ENCODE peak calls at places on chromosome 11, in five cellular contexts. L is MM.1S, W is fibroblast of pulmonary artery, V is epithelial cell of proximal tubule, F is ovary. C is an unnamed sample.

GRCh38 chr11:64268687-64269379 is 15.6 kb downstream of the BAD start:
- DNase-seq in V (no peak), W (peak), F (peak), L (peak), C (no peak)

GRCh38 chr11:123178166-123178565 is 16.9 kb downstream of the CLMP start:
- DNase-seq in F (no peak), L (no peak), V (no peak), W (no peak), C (no peak)

GRCh38 chr11:111419641-111420327 is 40.7 kb upstream of the POU2AF1 start:
- DNase-seq in V (no peak), W (no peak), F (no peak), L (no peak), C (no peak)

GRCh38 chr11:34680918-34681554 is 60.1 kb downstream of the EHF start:
- DNase-seq in V (peak), L (peak), F (no peak), W (peak), C (peak)

GRCh38 chr11:75273331-75273988 is 32.9 kb downstream of the TPBGL start:
- DNase-seq in F (no peak), W (no peak), V (no peak), L (no peak), C (no peak)

GRCh38 chr11:59025097-59025496 is 61.0 kb upstream of the GLYATL1B start:
- DNase-seq in L (no peak), F (no peak), W (no peak), V (peak), C (no peak)

GRCh38 chr11:47551086-47551485 is 1.8 kb downstream of the CELF1 start:
- DNase-seq in V (no peak), L (peak), W (peak), F (no peak), C (no peak)

GRCh38 chr11:12064136-12064953 is 46.0 kb upstream of the MICAL2 start:
- DNase-seq in V (no peak), F (no peak), W (no peak), L (no peak), C (no peak)

GRCh38 chr11:134528453-134528852 is 116.4 kb upstream of the B3GAT1 start:
- DNase-seq in V (no peak), L (no peak), F (no peak), W (no peak), C (no peak)

GRCh38 chr11:97956904-97957303 is 1063.8 kb upstream of the CNTN5 start:
- DNase-seq in V (no peak), W (no peak), F (no peak), L (no peak), C (no peak)

GRCh38 chr11:24965780-24966179 is 468.9 kb downstream of the LUZP2 start:
- DNase-seq in L (no peak), W (peak), V (no peak), F (no peak), C (no peak)

GRCh38 chr11:111422494-111423249 is 43.6 kb upstream of the POU2AF1 start:
- DNase-seq in L (peak), W (peak), F (peak), V (no peak), C (no peak)

GRCh38 chr11:76783294-76783900 is at the start of gene TSKU:
- DNase-seq in L (no peak), W (peak), V (no peak), F (peak), C (no peak)

GRCh38 chr11:93857413-93858185 is 7.2 kb upstream of the VSTM5 start:
- DNase-seq in W (no peak), F (no peak), V (no peak), L (no peak), C (no peak)

GRCh38 chr11:65942531-65942930 is 2.7 kb upstream of the TSGA10IP start:
- DNase-seq in V (no peak), W (no peak), F (no peak), L (no peak), C (no peak)

GRCh38 chr11:96145163-96145585 is 197.8 kb downstream of the MAML2 start:
- DNase-seq in F (no peak), W (peak), V (no peak), L (no peak), C (peak)

GRCh38 chr11:61732705-61733104 is 19.7 kb upstream of the MYRF start:
- DNase-seq in V (no peak), F (no peak), L (no peak), W (no peak), C (no peak)

GRCh38 chr11:30725645-30726195 is 139.6 kb upstream of the MPPED2 start:
- DNase-seq in V (no peak), L (no peak), W (no peak), F (no peak), C (no peak)

GRCh38 chr11:129930743-129931142 is 35.4 kb upstream of the NFRKB start:
- DNase-seq in V (no peak), W (no peak), L (no peak), F (no peak), C (no peak)

GRCh38 chr11:129933866-129934265 is 38.5 kb upstream of the NFRKB start:
- DNase-seq in W (no peak), V (no peak), L (no peak), F (peak), C (no peak)

GRCh38 chr11:129935723-129936122 is 40.3 kb upstream of the NFRKB start:
- DNase-seq in V (no peak), F (no peak), W (no peak), L (no peak), C (no peak)

GRCh38 chr11:129932385-129933067 is 37.1 kb upstream of the NFRKB start:
- DNase-seq in W (no peak), L (no peak), F (no peak), V (no peak), C (no peak)

DNA sequence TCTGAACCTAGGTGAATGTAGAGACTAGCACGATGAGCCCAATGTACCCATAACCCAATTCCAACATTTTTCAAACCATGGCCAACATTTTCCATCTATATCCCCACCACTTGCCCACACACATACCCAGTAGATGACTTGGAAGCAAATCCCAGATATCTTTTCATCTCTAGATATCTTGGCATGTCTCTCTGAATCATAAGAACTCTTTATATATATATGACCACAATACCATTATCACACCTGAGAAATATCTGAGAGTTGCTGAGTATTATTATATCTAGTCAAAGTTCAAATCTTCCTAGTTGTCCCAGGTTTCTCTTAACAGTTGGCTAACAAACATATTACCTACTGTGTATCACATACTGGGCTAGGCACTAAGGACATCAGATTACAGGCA is 37.9 kb upstream of the NFRKB start:
- DNase-seq in W (no peak), V (no peak), L (no peak), F (no peak), C (no peak)
- TF ChIP-seq CTCF in W (no peak), V (no peak), L (no peak), F (no peak), C (no peak)

DNA sequence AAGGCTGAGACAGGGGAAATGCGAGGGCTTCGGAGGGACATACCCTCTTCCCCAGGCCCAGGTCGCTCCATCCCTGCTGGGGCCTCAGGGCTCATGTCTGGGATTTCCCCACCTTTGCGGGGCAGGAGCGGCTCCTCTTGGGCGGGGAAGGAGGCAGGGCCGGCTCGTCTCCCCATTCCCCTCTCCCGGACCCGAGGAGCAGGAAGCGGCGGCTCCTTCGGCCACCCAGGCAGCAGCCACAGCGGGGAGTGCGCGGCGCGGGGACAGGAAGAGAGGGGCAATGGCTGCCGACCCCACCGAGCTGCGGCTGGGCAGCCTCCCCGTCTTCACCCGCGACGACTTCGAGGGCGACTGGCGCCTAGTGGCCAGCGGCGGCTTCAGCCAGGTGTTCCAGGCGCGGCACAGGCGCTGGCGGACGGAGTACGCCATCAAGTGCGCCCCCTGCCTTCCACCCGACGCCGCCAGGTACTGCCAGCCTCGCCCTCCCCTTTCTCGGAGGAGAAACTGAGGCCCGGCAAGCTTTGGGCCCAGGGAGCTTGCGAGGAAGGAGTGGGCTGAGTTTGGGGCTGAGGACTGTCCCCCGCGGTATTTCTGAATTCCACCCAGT is at the start of gene ANKK1:
- DNase-seq in L (no peak), W (no peak), F (no peak), V (no peak), C (no peak)
- TF ChIP-seq CTCF in L (no peak), W (peak), F (no peak), V (no peak), C (no peak)

DNA sequence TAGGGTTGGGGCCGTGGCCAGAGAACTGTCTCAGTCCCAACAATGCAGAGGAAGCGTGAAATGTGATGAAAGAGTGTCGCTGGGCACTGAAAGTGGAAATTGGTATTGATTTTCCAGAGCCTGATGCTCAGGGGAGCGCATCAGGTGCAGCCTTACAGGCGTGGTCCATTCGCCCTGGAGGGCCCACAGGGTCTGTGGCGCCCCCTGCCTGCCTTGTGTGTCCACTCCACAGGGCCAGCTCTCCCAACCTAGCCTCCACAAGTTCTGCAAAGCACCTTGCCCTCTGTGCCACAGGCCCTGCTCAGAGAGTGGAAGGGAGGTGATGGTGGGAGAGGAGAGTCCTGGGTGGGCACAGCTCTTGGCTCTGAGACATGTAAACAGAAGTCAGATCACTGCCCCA is 54.9 kb upstream of the LMO1 start:
- DNase-seq in W (no peak), F (no peak), V (no peak), L (no peak), C (no peak)
- TF ChIP-seq CTCF in W (no peak), F (no peak), V (peak), L (no peak), C (peak)

GRCh38 chr11:7351228-7351627 is 99.5 kb downstream of the SYT9 start:
- DNase-seq in L (no peak), F (no peak), W (no peak), V (no peak), C (no peak)

GRCh38 chr11:7347611-7348431 is 96.1 kb downstream of the SYT9 start:
- DNase-seq in F (no peak), V (no peak), W (no peak), L (no peak), C (no peak)

GRCh38 chr11:7348432-7349298 is 97.0 kb downstream of the SYT9 start:
- DNase-seq in V (no peak), L (no peak), F (no peak), W (no peak), C (no peak)

DNA sequence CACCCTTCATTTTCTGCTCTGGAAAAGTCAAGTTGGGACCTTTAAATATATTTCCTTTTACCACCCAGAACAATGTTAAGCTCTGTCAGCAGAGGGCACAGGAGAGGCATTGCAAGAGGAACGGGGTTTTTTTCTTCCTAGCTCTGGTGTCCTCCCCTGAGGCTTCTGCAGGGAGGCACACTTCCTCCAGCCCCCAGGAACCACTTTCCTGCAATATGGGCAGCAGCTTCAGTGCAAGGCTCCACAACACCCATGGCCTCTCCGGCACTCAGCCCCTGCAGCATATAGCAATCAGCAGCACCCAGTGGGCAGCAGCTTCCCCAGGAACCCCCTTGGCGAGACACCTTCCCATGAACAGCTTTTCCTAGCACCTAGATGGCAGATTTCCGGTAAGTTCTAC is 101.4 kb downstream of the SYT9 start:
- DNase-seq in W (peak), F (no peak), V (no peak), L (peak), C (no peak)
- TF ChIP-seq CTCF in W (peak), F (no peak), V (peak), L (peak), C (peak)

GRCh38 chr11:70483077-70483861 is 84.9 kb downstream of the CTTN start:
- DNase-seq in F (no peak), W (peak), V (peak), L (no peak), C (no peak)
- TF ChIP-seq CTCF in F (no peak), W (peak), V (peak), L (peak), C (peak)

DNA sequence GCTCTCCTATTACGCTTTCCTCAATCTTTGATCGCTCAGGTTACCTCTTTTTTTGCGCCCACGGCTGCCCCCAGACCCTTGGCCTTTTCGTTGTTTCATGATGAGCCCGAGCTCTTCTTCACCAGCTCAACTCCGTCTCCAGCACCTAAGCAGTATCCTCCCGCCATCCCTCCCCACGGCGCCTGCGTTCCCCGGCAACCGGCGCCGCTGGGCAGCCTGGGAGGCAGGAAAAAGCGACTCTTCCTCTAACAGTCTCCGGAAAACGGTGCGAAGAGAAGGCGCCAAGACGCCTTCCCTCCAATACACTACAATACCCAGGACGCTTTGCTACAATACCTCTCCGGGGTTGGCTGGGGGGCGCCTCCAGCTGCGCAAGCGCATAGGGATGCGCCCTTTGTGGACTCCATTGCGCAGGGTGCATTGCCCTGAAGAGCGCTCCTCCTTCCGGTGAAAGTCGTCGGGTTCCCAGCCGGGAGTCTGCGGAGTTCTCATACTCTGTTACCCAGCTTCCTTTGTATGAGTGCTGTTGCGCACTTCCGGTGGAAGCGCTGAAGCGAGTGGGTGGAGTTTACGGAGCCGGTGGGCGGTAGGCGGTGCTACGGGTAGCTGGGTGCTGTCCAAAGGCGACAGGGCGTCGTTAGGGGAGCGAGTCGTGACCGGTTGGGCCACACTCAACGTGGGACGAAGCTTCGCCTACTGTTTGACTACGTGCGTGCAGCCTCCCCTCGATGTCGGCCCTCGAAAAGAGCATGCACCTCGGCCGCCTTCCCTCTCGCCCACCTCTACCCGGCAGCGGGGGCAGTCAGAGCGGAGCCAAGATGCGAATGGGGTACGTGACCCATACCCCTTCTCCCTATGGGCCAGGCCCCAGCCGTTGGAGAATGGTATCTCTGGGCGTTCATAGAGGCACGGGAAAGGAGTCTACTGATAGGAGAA is at the start of the genes C2CD3 and PPME1:
- DNase-seq in V (peak), L (peak), F (peak), W (peak), C (peak)
- TF ChIP-seq CTCF in V (peak), L (no peak), F (peak), W (peak), C (peak)

DNA sequence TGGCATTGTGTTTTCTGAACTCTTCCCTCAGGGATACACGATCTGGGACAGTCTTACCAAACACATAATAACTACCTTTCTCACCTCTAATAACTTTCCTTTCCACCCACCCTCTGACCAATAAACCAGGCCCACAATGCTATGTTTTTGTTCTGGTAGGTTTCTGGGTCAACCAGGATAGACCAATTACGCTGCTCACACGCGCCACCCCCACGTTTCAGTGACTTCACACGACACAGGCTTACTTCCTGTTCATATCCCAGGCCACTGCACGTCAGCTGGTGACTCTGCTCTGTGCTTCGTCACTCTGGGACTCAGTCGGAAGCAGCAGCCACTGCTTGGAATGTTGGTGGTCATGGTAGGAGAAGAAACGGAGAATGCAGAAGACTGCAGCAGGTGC is 2.5 kb downstream of the KRTAP5-4 start:
- DNase-seq in W (no peak), V (no peak), L (no peak), F (no peak), C (no peak)
- TF ChIP-seq CTCF in W (no peak), V (no peak), L (no peak), F (no peak), C (no peak)

DNA sequence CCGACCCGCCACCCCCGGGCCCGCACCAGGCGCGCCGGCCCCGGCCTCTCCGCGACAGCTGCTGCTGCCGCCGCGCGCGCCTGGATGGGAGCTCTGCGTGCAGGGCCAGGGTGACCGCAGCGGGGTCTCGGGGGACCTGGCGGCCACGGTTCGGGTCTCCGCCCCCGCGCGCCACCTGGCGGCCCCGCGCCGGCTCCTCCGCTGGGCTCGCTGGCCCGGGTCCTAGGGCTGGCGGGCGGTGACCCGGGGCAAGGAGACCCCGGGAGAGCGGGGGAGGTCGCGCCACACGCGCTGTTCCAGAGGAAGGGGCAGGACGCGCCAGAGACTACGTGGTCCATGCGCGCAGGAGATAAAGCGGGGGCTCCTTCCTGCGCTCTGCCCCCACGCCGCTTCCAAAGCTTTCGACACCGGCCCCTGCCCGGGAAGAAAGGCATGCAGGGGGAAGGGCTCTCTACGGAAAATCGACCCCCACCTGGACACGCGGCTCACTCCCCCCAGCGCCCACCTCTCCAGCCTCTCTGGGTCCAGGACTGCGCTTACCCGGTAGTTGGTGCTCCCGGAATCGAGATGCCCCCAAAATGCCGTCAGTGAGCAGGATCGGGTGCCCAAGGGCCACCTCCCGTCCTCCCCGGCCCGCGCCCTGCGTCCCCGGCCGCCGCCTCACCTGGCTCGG is 480 bp downstream of the SHANK2 start:
- DNase-seq in V (no peak), W (no peak), F (no peak), L (no peak), C (no peak)
- TF ChIP-seq CTCF in V (peak), W (no peak), F (no peak), L (no peak), C (peak)